ENCODE peak calls at places on chromosomes 5 and 9, in five cellular contexts. One of them, this sample, is unnamed.

GRCh38 chr5:56607551-56607950 is 207.8 kb upstream of the MAP3K1 start:
- DNase-seq in upper lobe of right lung: no peak
- DNase-seq in Daoy: peak; percentile 32
- DNase-seq in mesothelial cell of epicardium: no peak
- DNase-seq in occipital lobe: no peak
- DNase-seq in this sample: no peak

GRCh38 chr5:173833200-173833599 is 54.9 kb upstream of the CPEB4 start:
- DNase-seq in upper lobe of right lung: no peak
- DNase-seq in mesothelial cell of epicardium: no peak
- DNase-seq in Daoy: no peak
- DNase-seq in occipital lobe: no peak
- DNase-seq in this sample: no peak

GRCh38 chr9:4225291-4226119 is 74.4 kb downstream of the GLIS3 start:
- DNase-seq in occipital lobe: no peak
- DNase-seq in upper lobe of right lung: no peak
- DNase-seq in Daoy: peak; percentile 85
- DNase-seq in mesothelial cell of epicardium: no peak
- DNase-seq in this sample: peak; percentile 99

GRCh38 chr5:40033411-40033810 is 608.6 kb upstream of the DAB2 start:
- DNase-seq in mesothelial cell of epicardium: no peak
- DNase-seq in upper lobe of right lung: no peak
- DNase-seq in occipital lobe: no peak
- DNase-seq in Daoy: no peak
- DNase-seq in this sample: no peak

GRCh38 chr9:73780916-73781315 is 629.3 kb downstream of the ANXA1 start:
- DNase-seq in Daoy: peak; percentile 77
- DNase-seq in mesothelial cell of epicardium: no peak
- DNase-seq in occipital lobe: no peak
- DNase-seq in upper lobe of right lung: no peak
- DNase-seq in this sample: peak; percentile 76

GRCh38 chr5:132260714-132261615 is 3.5 kb downstream of the PDLIM4 start:
- DNase-seq in mesothelial cell of epicardium: peak; percentile 27
- DNase-seq in Daoy: peak; percentile 98
- DNase-seq in upper lobe of right lung: no peak
- DNase-seq in occipital lobe: peak; percentile 57
- DNase-seq in this sample: peak; percentile 96

GRCh38 chr9:126106404-126106803 is 220.2 kb upstream of the MVB12B start:
- DNase-seq in mesothelial cell of epicardium: no peak
- DNase-seq in occipital lobe: no peak
- DNase-seq in Daoy: no peak
- DNase-seq in upper lobe of right lung: no peak
- DNase-seq in this sample: no peak

GRCh38 chr5:128303593-128303992 is 220.0 kb downstream of the SLC12A2 start:
- DNase-seq in occipital lobe: no peak
- DNase-seq in mesothelial cell of epicardium: no peak
- DNase-seq in Daoy: no peak
- DNase-seq in upper lobe of right lung: no peak
- DNase-seq in this sample: no peak

GRCh38 chr9:109064963-109065701 is 51.8 kb upstream of the CTNNAL1 start:
- DNase-seq in Daoy: peak; percentile 17
- DNase-seq in occipital lobe: no peak
- DNase-seq in mesothelial cell of epicardium: no peak
- DNase-seq in upper lobe of right lung: no peak
- DNase-seq in this sample: peak; percentile 93

GRCh38 chr9:30519756-30520155 is 1864.7 kb upstream of the ACO1 start:
- DNase-seq in Daoy: peak; percentile 17
- DNase-seq in occipital lobe: no peak
- DNase-seq in upper lobe of right lung: no peak
- DNase-seq in mesothelial cell of epicardium: no peak
- DNase-seq in this sample: peak; percentile 27

This sample was measured in RCC 7860.